ENCODE peak calls at places on chromosomes 1 and 21, in five cellular contexts. S, D, O, U and P are unnamed samples.
A peak's percentile ranks its signal among the peaks of the same experiment; 100 is the strongest.

GRCh38 chr1:189305279-189305678 is 1172.4 kb downstream of the BRINP3 start:
- DNase-seq in S (no peak), D (no peak), O (no peak), U (no peak), P (no peak)

GRCh38 chr1:3768811-3769390 is 3.6 kb upstream of the SMIM1 start:
- DNase-seq in S (no peak), D (no peak), O (no peak), U (no peak), P (no peak)

GRCh38 chr1:3536796-3537195 is 74.5 kb downstream of the MEGF6 start:
- DNase-seq in S (no peak), D (no peak), O (no peak), U (no peak), P (no peak)

GRCh38 chr21:16879479-16879878 is 633.4 kb upstream of the CXADR start:
- DNase-seq in S (no peak), D (no peak), O (no peak), U (no peak), P (no peak)

GRCh38 chr1:245986404-245987221 is 520.5 kb downstream of the SMYD3 start:
- DNase-seq in S (peak; percentile 86), D (peak; percentile 73), O (no peak), U (no peak), P (peak; percentile 80)

GRCh38 chr1:1788646-1789431 is 10.6 kb upstream of the NADK start:
- DNase-seq in S (no peak), D (no peak), O (peak; percentile 12), U (no peak), P (no peak)

GRCh38 chr1:68675336-68675735 is 178.5 kb upstream of the DEPDC1 start:
- DNase-seq in S (no peak), D (no peak), O (no peak), U (no peak), P (no peak)

GRCh38 chr1:193115629-193116227 is 6.1 kb upstream of the CDC73 start:
- DNase-seq in S (peak; percentile 98), D (peak; percentile 98), O (peak; percentile 16), U (no peak), P (peak; percentile 98)

GRCh38 chr1:220697326-220697725 is 7.2 kb downstream of the C1orf115 start:
- DNase-seq in S (no peak), D (no peak), O (no peak), U (no peak), P (no peak)

GRCh38 chr1:160032165-160032827 is 506 bp upstream of the PIGM start:
- DNase-seq in S (no peak), D (no peak), O (no peak), U (no peak), P (peak; percentile 25)

GRCh38 chr1:36089393-36090121 is 865 bp downstream of the ADPRS start:
- DNase-seq in S (peak; percentile 64), D (no peak), O (peak; percentile 33), U (no peak), P (peak; percentile 65)

GRCh38 chr1:202237052-202237451 is 43.5 kb downstream of the LGR6 start:
- DNase-seq in S (peak; percentile 9), D (peak; percentile 27), O (peak; percentile 81), U (no peak), P (peak; percentile 50)

GRCh38 chr1:100035214-100035613 is 65.4 kb downstream of the SLC35A3 start:
- DNase-seq in S (no peak), D (no peak), O (no peak), U (no peak), P (no peak)

GRCh38 chr1:228038387-228039005 is 31.7 kb downstream of the WNT3A start:
- DNase-seq in S (no peak), D (no peak), O (no peak), U (no peak), P (no peak)

GRCh38 chr1:20494609-20495311 is 8.8 kb upstream of the CAMK2N1 start:
- DNase-seq in S (peak; percentile 77), D (peak; percentile 93), O (no peak), U (no peak), P (peak; percentile 92)

GRCh38 chr1:212132040-212132439 is 96.5 kb downstream of the DTL start:
- DNase-seq in S (no peak), D (peak; percentile 8), O (no peak), U (no peak), P (no peak)

GRCh38 chr1:203035111-203036000 is 9.1 kb downstream of the PPFIA4 start:
- DNase-seq in S (no peak), D (no peak), O (no peak), U (no peak), P (no peak)

GRCh38 chr1:29826646-29827045 is 590.3 kb downstream of the PTPRU start:
- DNase-seq in S (no peak), D (no peak), O (no peak), U (no peak), P (no peak)

GRCh38 chr1:226548281-226549093 is at the start of gene STUM:
- DNase-seq in S (no peak), D (no peak), O (peak; percentile 46), U (no peak), P (peak; percentile 25)

GRCh38 chr1:188611432-188611831 is 1782.7 kb downstream of the PLA2G4A start:
- DNase-seq in S (no peak), D (no peak), O (no peak), U (no peak), P (no peak)

GRCh38 chr21:43923391-43923790 is 58.4 kb downstream of the AGPAT3 start:
- DNase-seq in S (no peak), D (no peak), O (no peak), U (no peak), P (peak; percentile 10)

GRCh38 chr1:67716800-67717199 is 31.8 kb downstream of the GADD45A start:
- DNase-seq in S (no peak), D (peak; percentile 23), O (no peak), U (no peak), P (peak; percentile 53)

GRCh38 chr1:193524616-193525015 is 338.2 kb upstream of the B3GALT2 start:
- DNase-seq in S (no peak), D (no peak), O (no peak), U (no peak), P (no peak)

GRCh38 chr21:36910581-36911307 is 55.7 kb downstream of the HLCS start:
- DNase-seq in S (peak; percentile 50), D (no peak), O (no peak), U (no peak), P (peak; percentile 34)

GRCh38 chr21:15199414-15199813 is 134.6 kb upstream of the NRIP1 start:
- DNase-seq in S (no peak), D (no peak), O (no peak), U (no peak), P (no peak)

GRCh38 chr1:162388615-162389014 is 7.1 kb downstream of the C1orf226 start:
- DNase-seq in S (no peak), D (no peak), O (no peak), U (no peak), P (no peak)

GRCh38 chr1:48889615-48890014 is 112.9 kb upstream of the BEND5 start:
- DNase-seq in S (no peak), D (no peak), O (no peak), U (no peak), P (no peak)

GRCh38 chr1:35637401-35637809 is 3.9 kb downstream of the PSMB2 start:
- DNase-seq in S (no peak), D (no peak), O (no peak), U (no peak), P (peak; percentile 60)